ENCODE peak calls at places on chromosomes 1 and 21, in eight cellular contexts. S, L, P, V, I, T, H and F are unnamed samples.

GRCh38 chr1:59422921-59423575 is 126.2 kb downstream of the FGGY start:
- DNase-seq in S (no peak), L (no peak), P (peak; percentile 97), V (no peak), I (no peak), T (peak; percentile 92), H (no peak), F (no peak)

GRCh38 chr1:51313268-51313852 is 17.0 kb downstream of the TTC39A start:
- DNase-seq in S (peak; percentile 33), L (no peak), P (peak; percentile 32), V (peak; percentile 54), I (no peak), T (no peak), H (no peak), F (no peak)

GRCh38 chr1:235940282-235940681 is 73.6 kb upstream of the LYST start:
- DNase-seq in S (no peak), L (no peak), P (no peak), V (no peak), I (no peak), T (no peak), H (no peak), F (peak; percentile 92)

GRCh38 chr1:207806531-207807394 is 54.9 kb downstream of the CD46 start:
- DNase-seq in S (no peak), L (no peak), P (no peak), V (no peak), I (no peak), T (no peak), H (no peak), F (no peak)

GRCh38 chr1:203316626-203317093 is 11.3 kb downstream of the BTG2 start:
- DNase-seq in S (no peak), L (no peak), P (peak; percentile 63), V (no peak), I (no peak), T (no peak), H (peak; percentile 67), F (no peak)

GRCh38 chr1:9022773-9023172 is 3.5 kb downstream of the SLC2A7 start:
- DNase-seq in S (no peak), L (no peak), P (no peak), V (no peak), I (no peak), T (no peak), H (no peak), F (no peak)

GRCh38 chr1:90359994-90360393 is 357.1 kb downstream of the BARHL2 start:
- DNase-seq in S (no peak), L (no peak), P (no peak), V (no peak), I (no peak), T (no peak), H (no peak), F (no peak)

GRCh38 chr1:65467536-65467935 is 47.1 kb downstream of the LEPR start:
- DNase-seq in S (no peak), L (no peak), P (no peak), V (peak; percentile 63), I (no peak), T (peak; percentile 95), H (peak; percentile 92), F (no peak)

GRCh38 chr1:47551971-47552528 is 114.2 kb downstream of the FOXD2 start:
- DNase-seq in S (no peak), L (no peak), P (no peak), V (no peak), I (no peak), T (no peak), H (no peak), F (no peak)

GRCh38 chr1:27668808-27669723 is 2.9 kb downstream of the IFI6 start:
- DNase-seq in S (peak; percentile 55), L (no peak), P (peak; percentile 59), V (peak; percentile 94), I (no peak), T (no peak), H (peak; percentile 90), F (peak; percentile 74)

GRCh38 chr21:45727390-45727789 is 83.9 kb downstream of the PCBP3 start:
- DNase-seq in S (no peak), L (no peak), P (no peak), V (no peak), I (no peak), T (no peak), H (no peak), F (no peak)

GRCh38 chr21:33434770-33435360 is 31.7 kb downstream of the IFNGR2 start:
- DNase-seq in S (peak; percentile 30), L (no peak), P (peak; percentile 92), V (no peak), I (peak; percentile 99), T (no peak), H (peak; percentile 54), F (peak; percentile 63)

GRCh38 chr1:95098196-95098595 is 19.0 kb upstream of the TLCD4 start:
- DNase-seq in S (no peak), L (no peak), P (no peak), V (no peak), I (no peak), T (no peak), H (no peak), F (no peak)

GRCh38 chr1:27388337-27389005 is 4.0 kb upstream of the GPR3 start:
- DNase-seq in S (peak; percentile 60), L (peak; percentile 61), P (peak; percentile 46), V (peak; percentile 91), I (no peak), T (peak; percentile 49), H (peak; percentile 84), F (peak; percentile 65)

GRCh38 chr1:186404454-186405051 is 28.9 kb downstream of the ODR4 start:
- DNase-seq in S (peak; percentile 43), L (no peak), P (peak; percentile 89), V (no peak), I (no peak), T (peak; percentile 27), H (peak; percentile 69), F (peak; percentile 48)

DNA sequence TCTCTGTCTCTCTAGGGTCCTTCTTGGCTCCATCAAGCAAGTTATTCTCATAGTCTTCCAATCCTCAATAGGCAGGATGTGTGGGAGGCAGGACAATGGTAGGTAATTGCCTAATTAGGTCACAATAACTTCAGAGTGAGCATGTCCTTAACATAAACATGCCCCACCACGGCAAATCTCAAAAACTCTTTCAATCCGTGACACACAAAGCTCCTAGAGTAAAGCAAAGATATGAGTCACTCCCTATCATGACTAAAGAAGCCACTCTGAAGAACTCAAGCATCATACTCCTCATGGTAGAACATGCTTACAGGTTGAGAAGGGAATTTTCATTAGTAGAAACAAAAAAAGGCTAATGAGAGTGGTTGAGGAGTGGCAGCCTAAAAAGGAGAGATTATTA is 4.9 kb downstream of the HAO2 start:
- DNase-seq in S (peak; percentile 29), L (no peak), P (no peak), V (no peak), I (no peak), T (no peak), H (no peak), F (no peak)
- TF ChIP-seq MAX in S (no peak), L (no peak), P (no peak), V (no peak), I (no peak), T (no peak), H (no peak), F (no peak)

GRCh38 chr1:247110627-247111258 is 6.6 kb upstream of the ZNF669 start:
- DNase-seq in S (no peak), L (no peak), P (no peak), V (no peak), I (no peak), T (no peak), H (peak; percentile 94), F (peak; percentile 27)
- TF ChIP-seq MAX in S (no peak), L (no peak), P (no peak), V (no peak), I (no peak), T (no peak), H (peak; percentile 13), F (no peak)

GRCh38 chr1:2925291-2925690 is 96.0 kb upstream of the ACTRT2 start:
- DNase-seq in S (no peak), L (no peak), P (no peak), V (no peak), I (no peak), T (no peak), H (no peak), F (no peak)
- TF ChIP-seq MAX in S (no peak), L (no peak), P (no peak), V (no peak), I (no peak), T (no peak), H (no peak), F (no peak)

DNA sequence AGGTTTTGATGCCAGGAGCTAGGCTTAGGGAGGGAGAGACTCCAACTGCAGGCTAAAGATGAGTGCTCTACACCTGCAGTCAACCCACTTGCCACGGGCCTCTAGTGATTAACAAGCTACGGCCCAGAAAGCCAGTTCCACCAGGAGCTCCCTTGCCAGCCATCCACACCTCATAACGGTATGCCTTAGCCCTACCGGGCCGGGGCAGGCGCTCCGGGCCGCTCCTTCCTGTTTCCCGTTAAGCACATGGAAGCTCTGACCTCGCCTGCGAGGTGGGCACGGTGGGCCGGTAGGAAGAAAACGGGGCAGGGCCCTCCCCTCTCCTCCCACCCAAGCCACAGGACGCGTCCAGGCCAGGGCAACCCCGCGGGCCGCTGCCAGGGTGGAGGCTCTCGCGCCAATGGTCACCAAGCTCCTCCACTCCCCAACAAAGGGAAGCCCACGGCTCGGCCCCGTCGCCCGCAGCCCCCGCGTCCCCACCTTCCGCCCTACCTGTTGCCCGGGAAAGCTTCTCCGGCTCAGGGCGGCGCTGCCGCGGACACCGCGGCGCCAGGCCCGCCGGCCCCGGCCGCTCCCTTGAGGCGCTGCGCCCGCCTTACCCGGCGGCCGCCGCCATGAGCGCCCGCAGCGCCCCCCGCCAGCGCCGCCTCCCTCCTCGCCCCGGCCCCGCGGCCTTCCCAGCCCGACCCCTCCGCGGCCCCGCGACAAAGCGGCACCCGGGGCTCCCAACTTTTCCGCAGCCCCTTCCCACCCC is 632 bp downstream of the CERS2 start:
- DNase-seq in S (no peak), L (no peak), P (peak; percentile 47), V (peak; percentile 39), I (no peak), T (no peak), H (peak; percentile 40), F (peak; percentile 69)
- TF ChIP-seq MAX in S (no peak), L (no peak), P (no peak), V (peak; percentile 36), I (no peak), T (peak; percentile 44), H (peak; percentile 72), F (peak; percentile 82)

DNA sequence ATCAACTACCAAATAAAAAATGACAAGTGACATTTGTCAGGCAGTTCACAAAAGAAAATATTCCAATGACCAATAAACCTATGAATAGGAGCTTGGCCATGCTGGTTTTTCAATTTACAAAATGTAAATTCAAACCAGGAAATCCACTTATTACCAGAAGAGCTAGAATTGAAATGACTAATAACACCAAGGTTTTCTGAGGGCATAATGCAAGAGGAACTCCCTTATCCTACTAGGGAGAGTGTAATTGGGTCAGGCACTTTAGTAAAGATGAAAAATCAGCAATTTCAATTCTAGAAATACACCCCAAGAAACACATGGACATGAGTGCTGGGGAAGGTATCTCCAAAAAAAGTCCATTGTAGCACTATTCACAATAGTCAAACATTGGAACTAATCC is 16.7 kb upstream of the TIAM1 start:
- DNase-seq in S (no peak), L (no peak), P (no peak), V (no peak), I (no peak), T (no peak), H (no peak), F (no peak)
- TF ChIP-seq MAX in S (no peak), L (no peak), P (no peak), V (no peak), I (no peak), T (no peak), H (no peak), F (no peak)